ENCODE peak calls at places on chromosomes 7 and 10, in four cellular contexts. Q is fibroblast of villous mesenchyme; V is activated naive CD4-positive, alpha-beta T cell treated with anti-CD3 and anti-CD28 coated beads, Interleukin-2, amount 10 ng/mL, durations not matched to agents 7 days and 5 days; K is right cardiac atrium. U is an unnamed sample.

GRCh38 chr7:155969192-155969929 is 157.1 kb upstream of the SHH start:
- DNase-seq in Q (no peak), V (no peak), K (no peak), U (no peak)

GRCh38 chr7:80135306-80136104 is 874 bp downstream of the GNAI1 start:
- DNase-seq in Q (peak), V (peak), K (peak), U (peak)

GRCh38 chr10:133079836-133080682 is 7.7 kb upstream of the ADGRA1 start:
- DNase-seq in Q (no peak), V (no peak), K (peak), U (no peak)

GRCh38 chr7:6453737-6454136 is 6.0 kb upstream of the DAGLB start:
- DNase-seq in Q (peak), V (no peak), K (no peak), U (peak)

GRCh38 chr7:33773053-33773452 is 132.3 kb upstream of the BMPER start:
- DNase-seq in Q (peak), V (no peak), K (no peak), U (no peak)

GRCh38 chr10:99435986-99436633 is 5.7 kb upstream of the GOT1 start:
- DNase-seq in Q (peak), V (no peak), K (no peak), U (peak)

GRCh38 chr7:132255898-132256297 is 320.4 kb downstream of the PLXNA4 start:
- DNase-seq in Q (no peak), V (no peak), K (peak), U (no peak)

GRCh38 chr7:93171606-93172226 is 23.5 kb upstream of the SAMD9L start:
- DNase-seq in Q (no peak), V (no peak), K (no peak), U (no peak)

GRCh38 chr10:127195041-127195506 is 1.3 kb downstream of the INSYN2A start:
- DNase-seq in Q (no peak), V (no peak), K (no peak), U (no peak)

GRCh38 chr7:43491123-43491522 is 91.8 kb upstream of the STK17A start:
- DNase-seq in Q (no peak), V (no peak), K (no peak), U (no peak)

GRCh38 chr7:81333004-81333403 is 414.2 kb upstream of the SEMA3C start:
- DNase-seq in Q (peak), V (no peak), K (no peak), U (peak)

GRCh38 chr10:1358860-1359598 is 302.8 kb downstream of the WDR37 start:
- DNase-seq in Q (no peak), V (no peak), K (no peak), U (no peak)

GRCh38 chr10:107232013-107232412 is 67.5 kb upstream of the SORCS1 start:
- DNase-seq in Q (peak), V (no peak), K (no peak), U (no peak)

GRCh38 chr7:116576350-116577319 is 51.8 kb downstream of the CAV1 start:
- DNase-seq in Q (peak), V (no peak), K (no peak), U (peak)

U was measured in amniotic epithelial cell.